ENCODE peak calls at places on chromosomes 12 and 14, in five cellular contexts. W is neuronal stem cell, E is H9, H is IMR-90, U is mesendoderm. C is an unnamed sample. For H3K4me1, the result is how much of the 10 kb centered on the place peaks cover.

GRCh38 chr14:62308316-62308715 is 546.1 kb downstream of the SNAPC1 start:
- DNase-seq in W (no peak), E (no peak), H (no peak), U (no peak), C (no peak)

GRCh38 chr14:27995688-27996087 is 770.9 kb upstream of the FOXG1 start:
- DNase-seq in W (no peak), E (no peak), H (no peak), U (no peak), C (no peak)

GRCh38 chr12:32357601-32358249 is 41.6 kb upstream of the FGD4 start:
- DNase-seq in W (no peak), E (no peak), H (no peak), U (no peak), C (no peak)

GRCh38 chr14:74425525-74426201 is 347 bp downstream of the SYNDIG1L start:
- DNase-seq in W (peak), E (peak), H (no peak), U (peak), C (peak)

GRCh38 chr12:50745861-50746260 is 18.0 kb upstream of the ATF1 start:
- DNase-seq in W (no peak), E (peak), H (no peak), U (no peak), C (no peak)

GRCh38 chr12:39892146-39892545 is 213.7 kb downstream of the SLC2A13 start:
- DNase-seq in W (no peak), E (no peak), H (no peak), U (no peak), C (no peak)

GRCh38 chr12:55019784-55020183 is at the start of gene NEUROD4:
- DNase-seq in W (peak), E (peak), H (peak), U (peak), C (peak)

GRCh38 chr12:25645421-25645820 is 92.3 kb upstream of the LMNTD1 start:
- DNase-seq in W (no peak), E (no peak), H (no peak), U (no peak), C (no peak)

GRCh38 chr14:53380041-53380440 is 226.9 kb upstream of the DDHD1 start:
- DNase-seq in W (no peak), E (no peak), H (no peak), U (no peak), C (no peak)

GRCh38 chr14:100688598-100689499 is 37.8 kb upstream of the DLK1 start:
- DNase-seq in W (no peak), E (no peak), H (peak), U (peak), C (peak)
- H3K4me1 ChIP-seq in W (under half), E (under half), H (under half), U (under half), C (half or more)

GRCh38 chr12:67721216-67721615 is 72.7 kb downstream of the DYRK2 start:
- DNase-seq in W (no peak), E (no peak), H (no peak), U (no peak), C (peak)

GRCh38 chr12:67714648-67715047 is 66.1 kb downstream of the DYRK2 start:
- DNase-seq in W (no peak), E (no peak), H (peak), U (no peak), C (peak)

GRCh38 chr12:67716817-67717216 is 68.3 kb downstream of the DYRK2 start:
- DNase-seq in W (no peak), E (no peak), H (peak), U (no peak), C (no peak)

DNA sequence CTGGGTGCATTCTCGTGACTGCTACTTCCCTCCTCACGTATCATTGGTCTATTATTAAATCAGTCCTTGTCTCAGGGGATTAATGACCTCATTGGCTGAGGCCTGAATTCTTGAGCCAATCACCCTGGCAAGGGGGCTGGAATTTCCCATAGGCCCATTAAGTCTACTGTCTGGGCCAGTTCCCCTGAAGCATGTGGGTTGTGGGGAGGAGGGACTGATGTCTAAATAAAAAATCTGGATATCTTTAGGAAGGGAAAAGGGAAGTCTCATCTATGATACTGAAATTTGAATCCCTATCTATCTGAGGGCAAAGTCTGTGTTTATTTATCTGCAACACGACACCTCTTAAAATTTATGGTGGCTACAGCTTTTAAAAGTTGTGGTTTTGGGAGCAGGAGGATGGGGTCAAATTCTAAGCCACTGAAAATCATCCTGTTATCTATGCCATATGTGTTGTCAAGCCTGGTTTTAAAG is 71.9 kb downstream of the DYRK2 start:
- DNase-seq in W (no peak), E (no peak), H (peak), U (peak), C (peak)
- H3K27ac ChIP-seq in W (no peak), E (no peak), H (no peak), U (no peak), C (no peak)

GRCh38 chr12:12713932-12714275 is 3.3 kb upstream of the CDKN1B start:
- DNase-seq in W (no peak), E (no peak), H (no peak), U (no peak), C (no peak)
- H2AK5ac ChIP-seq in W (no peak), E (no peak), H (no peak), U (no peak), C (no peak)

GRCh38 chr12:95195122-95195521 is 22.1 kb downstream of the FGD6 start:
- DNase-seq in W (no peak), E (peak), H (no peak), U (peak), C (no peak)
- H3K4me1 ChIP-seq in W (under half), E (under half), H (under half), U (under half), C (under half)

GRCh38 chr14:96479435-96480146 is 22.6 kb upstream of the PAPOLA start:
- DNase-seq in W (no peak), E (no peak), H (peak), U (no peak), C (peak)

GRCh38 chr14:96482986-96483385 is 19.2 kb upstream of the PAPOLA start:
- DNase-seq in W (no peak), E (no peak), H (no peak), U (no peak), C (no peak)

GRCh38 chr14:96481731-96482314 is 20.4 kb upstream of the PAPOLA start:
- DNase-seq in W (no peak), E (no peak), H (no peak), U (no peak), C (no peak)

DNA sequence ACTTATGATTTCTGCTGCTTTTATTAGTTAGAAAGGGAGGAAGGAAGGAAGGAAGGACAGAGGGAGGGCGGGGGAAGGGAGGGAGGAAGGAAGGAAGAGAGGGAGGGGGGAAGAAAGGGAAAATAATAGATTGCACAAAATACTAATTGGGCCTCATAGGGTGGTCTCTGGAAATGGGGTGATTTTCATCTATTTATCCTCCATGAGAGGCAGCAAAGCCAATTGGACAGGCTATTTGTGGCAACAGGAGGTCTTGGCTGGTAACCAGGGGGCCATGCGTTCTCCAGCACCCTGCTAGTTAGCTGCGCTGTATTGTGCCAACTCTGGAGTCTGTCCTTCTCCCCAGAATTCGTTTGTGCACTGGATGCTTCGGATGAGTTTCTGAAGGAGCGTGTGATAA is 24.1 kb upstream of the PAPOLA start:
- DNase-seq in W (no peak), E (no peak), H (no peak), U (no peak), C (no peak)
- H3K27ac ChIP-seq in W (no peak), E (no peak), H (no peak), U (no peak), C (no peak)

C was measured in mesenchymal stem cell.